ENCODE peak calls at places on chromosomes 16 and 17, in seven cellular contexts. P, R, Q, Y, W, H and B are unnamed samples.

GRCh38 chr16:20944861-20945390 is 44.4 kb downstream of the LYRM1 start:
- DNase-seq in P (no peak), R (no peak), Q (no peak), Y (no peak), W (no peak), H (no peak), B (no peak)

GRCh38 chr16:1066584-1067172 is 5.9 kb upstream of the SSTR5 start:
- DNase-seq in P (no peak), R (no peak), Q (no peak), Y (no peak), W (no peak), H (no peak), B (no peak)

GRCh38 chr17:55421179-55421934 is at the start of gene MMD:
- DNase-seq in P (no peak), R (no peak), Q (peak), Y (no peak), W (no peak), H (no peak), B (no peak)

GRCh38 chr17:9123594-9124553 is 102.6 kb downstream of the NTN1 start:
- DNase-seq in P (no peak), R (no peak), Q (no peak), Y (no peak), W (no peak), H (no peak), B (no peak)

GRCh38 chr17:13421581-13421980 is 180.1 kb downstream of the HS3ST3A1 start:
- DNase-seq in P (no peak), R (no peak), Q (no peak), Y (no peak), W (no peak), H (no peak), B (no peak)

GRCh38 chr17:4230142-4230541 is 33.6 kb downstream of the ANKFY1 start:
- DNase-seq in P (peak), R (peak), Q (no peak), Y (peak), W (peak), H (peak), B (no peak)

GRCh38 chr16:89010210-89010925 is 33.4 kb upstream of the CBFA2T3 start:
- DNase-seq in P (no peak), R (no peak), Q (no peak), Y (no peak), W (no peak), H (no peak), B (no peak)

GRCh38 chr16:56880685-56881084 is 15.7 kb downstream of the SLC12A3 start:
- DNase-seq in P (no peak), R (no peak), Q (no peak), Y (no peak), W (no peak), H (no peak), B (no peak)

GRCh38 chr16:52066951-52067350 is 480.0 kb downstream of the TOX3 start:
- DNase-seq in P (no peak), R (no peak), Q (no peak), Y (no peak), W (no peak), H (no peak), B (no peak)

GRCh38 chr16:52071101-52071500 is 475.8 kb downstream of the TOX3 start:
- DNase-seq in P (no peak), R (no peak), Q (no peak), Y (no peak), W (no peak), H (no peak), B (no peak)

GRCh38 chr16:52069866-52070265 is 477.1 kb downstream of the TOX3 start:
- DNase-seq in P (no peak), R (no peak), Q (no peak), Y (no peak), W (no peak), H (no peak), B (peak)

GRCh38 chr16:52070341-52071057 is 476.4 kb downstream of the TOX3 start:
- DNase-seq in P (no peak), R (no peak), Q (no peak), Y (no peak), W (no peak), H (no peak), B (no peak)

DNA sequence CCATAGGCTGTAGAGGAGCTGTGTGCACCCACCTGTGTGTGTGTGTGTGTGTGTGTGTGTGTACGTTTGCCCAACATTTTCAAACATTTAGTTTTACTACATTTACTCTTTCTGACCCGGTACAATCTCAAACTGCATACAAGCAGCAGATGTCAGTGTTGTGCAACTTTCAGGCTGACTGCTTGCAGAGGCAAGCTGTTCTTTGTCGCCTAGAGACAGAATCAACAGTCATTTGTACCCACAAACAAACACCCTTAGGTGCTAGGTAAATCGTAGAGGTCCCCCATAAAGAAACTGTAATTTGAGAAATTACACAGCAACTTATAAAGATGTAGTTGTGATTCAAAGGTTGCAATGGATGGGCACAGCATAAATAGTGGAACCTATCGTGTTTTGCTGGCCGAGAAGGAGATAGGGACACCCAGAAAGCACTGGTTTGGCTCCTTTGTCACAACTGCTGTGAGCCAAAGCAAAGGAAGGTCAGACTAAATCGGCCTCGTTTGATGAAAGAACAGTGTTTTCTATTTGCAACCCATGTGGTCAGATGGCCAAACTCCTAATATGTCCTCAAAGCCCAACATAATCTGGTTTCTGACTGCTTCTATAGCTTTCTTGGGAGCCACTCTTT is 478.4 kb downstream of the TOX3 start:
- DNase-seq in P (no peak), R (no peak), Q (no peak), Y (no peak), W (no peak), H (peak), B (peak)
- TF ChIP-seq CTCF in P (no peak), R (no peak), Q (no peak), Y (no peak), W (no peak), H (peak), B (no peak)

DNA sequence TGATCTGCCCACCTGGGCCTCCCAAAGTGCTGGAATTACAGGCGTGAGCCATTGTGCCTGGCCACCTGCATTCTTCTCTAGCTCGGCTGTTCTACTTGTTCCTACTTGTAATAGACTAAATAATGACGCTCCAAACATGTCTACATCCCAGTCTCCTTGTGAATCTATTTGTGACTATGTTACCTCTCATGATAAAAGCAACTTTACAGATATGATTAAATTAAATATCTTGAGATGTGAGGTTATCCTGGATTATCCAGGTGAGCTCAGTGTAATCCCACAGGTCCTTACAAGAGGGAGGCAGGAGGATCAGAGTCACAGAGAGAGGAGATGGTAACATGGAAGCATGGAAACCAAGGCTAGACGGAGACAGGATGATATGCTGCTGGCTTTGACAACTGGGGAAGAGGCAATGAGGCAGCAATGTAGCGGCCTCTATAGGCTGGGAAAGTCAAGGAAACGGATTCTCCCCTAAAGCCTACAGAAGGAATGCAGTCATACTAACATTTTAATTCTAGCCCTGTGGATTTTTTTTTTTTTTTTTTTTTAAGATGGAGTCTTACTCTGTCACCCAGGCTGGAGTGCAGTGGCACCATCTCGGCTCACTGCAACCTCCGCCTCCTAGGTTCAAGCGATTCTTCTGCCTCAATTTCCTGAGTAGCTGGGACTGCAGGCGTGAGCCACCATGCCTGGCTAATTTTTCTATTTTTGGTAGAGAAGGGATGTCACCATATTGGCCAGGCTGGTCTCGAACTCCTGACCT is 5.0 kb upstream of the LASP1 start:
- DNase-seq in P (no peak), R (no peak), Q (no peak), Y (no peak), W (no peak), H (no peak), B (no peak)
- TF ChIP-seq CTCF in P (no peak), R (peak), Q (no peak), Y (no peak), W (peak), H (no peak), B (peak)

DNA sequence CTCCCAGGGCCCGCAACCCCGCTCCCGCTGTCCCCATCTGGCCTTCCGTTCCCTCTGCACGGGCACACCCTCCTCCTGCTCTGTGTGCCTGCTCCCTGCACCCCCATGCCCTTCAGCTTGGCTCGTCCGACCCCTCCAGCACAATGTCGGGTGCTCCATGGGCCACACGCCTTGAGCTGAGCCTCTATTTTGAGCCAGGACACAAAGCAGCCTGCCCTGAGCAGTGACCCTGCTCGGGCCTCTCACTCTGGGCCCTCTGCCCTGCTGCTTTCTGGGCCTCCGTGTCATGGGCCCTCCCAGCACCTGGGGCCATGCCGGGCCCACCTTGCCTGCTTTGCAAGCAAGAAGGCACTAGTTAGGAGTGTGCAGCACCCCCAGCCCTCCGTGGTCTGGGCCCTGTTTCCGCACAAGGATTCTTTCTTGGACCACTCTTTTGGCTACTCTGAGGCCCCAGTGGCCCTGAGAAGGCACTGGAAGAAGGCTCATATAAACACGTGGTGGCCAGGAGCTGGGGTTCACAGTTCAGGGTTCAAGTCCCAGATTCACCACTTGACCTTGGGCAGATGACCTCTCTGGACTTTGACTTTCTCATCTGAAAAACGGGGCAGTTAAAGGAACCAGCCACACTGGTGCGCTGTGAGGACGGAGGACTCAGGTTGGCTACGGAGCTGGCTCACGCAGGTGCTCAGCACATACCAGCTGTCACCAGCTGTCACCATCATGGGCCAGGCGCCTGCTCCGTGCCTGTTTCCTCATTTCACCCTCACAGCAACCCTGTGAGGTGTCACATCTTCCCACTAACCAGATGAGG is 166.1 kb upstream of the GSE1 start:
- DNase-seq in P (no peak), R (no peak), Q (peak), Y (no peak), W (no peak), H (no peak), B (no peak)
- TF ChIP-seq CTCF in P (no peak), R (no peak), Q (no peak), Y (no peak), W (no peak), H (no peak), B (no peak)

GRCh38 chr17:38746893-38747384 is 1.2 kb downstream of the PCGF2 start:
- DNase-seq in P (no peak), R (no peak), Q (peak), Y (no peak), W (no peak), H (peak), B (no peak)

GRCh38 chr17:38748329-38749221 is at the start of gene PCGF2:
- DNase-seq in P (peak), R (peak), Q (no peak), Y (peak), W (peak), H (peak), B (peak)

GRCh38 chr17:38746004-38746892 is 1.9 kb downstream of the PCGF2 start:
- DNase-seq in P (no peak), R (no peak), Q (no peak), Y (no peak), W (no peak), H (no peak), B (no peak)

GRCh38 chr17:38749222-38750043 is 1.3 kb upstream of the PCGF2 start:
- DNase-seq in P (peak), R (no peak), Q (no peak), Y (peak), W (peak), H (peak), B (peak)

GRCh38 chr17:38747385-38748328 is 479 bp downstream of the PCGF2 start:
- DNase-seq in P (peak), R (no peak), Q (peak), Y (no peak), W (no peak), H (peak), B (peak)
- TF ChIP-seq CTCF in P (no peak), R (no peak), Q (no peak), Y (no peak), W (no peak), H (no peak), B (peak)

GRCh38 chr17:17568772-17569195 is 22.7 kb downstream of the PEMT start:
- DNase-seq in P (peak), R (no peak), Q (peak), Y (no peak), W (no peak), H (peak), B (peak)
- TF ChIP-seq CTCF in P (no peak), R (peak), Q (peak), Y (peak), W (peak), H (peak), B (peak)

GRCh38 chr17:75181110-75181509 is 1.6 kb downstream of the SUMO2 start:
- DNase-seq in P (no peak), R (no peak), Q (no peak), Y (no peak), W (no peak), H (no peak), B (no peak)

GRCh38 chr17:75182319-75182568 is 515 bp downstream of the SUMO2 start:
- DNase-seq in P (no peak), R (no peak), Q (no peak), Y (no peak), W (no peak), H (no peak), B (no peak)

GRCh38 chr17:75183999-75184884 is 1.5 kb upstream of the SUMO2 start:
- DNase-seq in P (no peak), R (no peak), Q (no peak), Y (no peak), W (no peak), H (no peak), B (no peak)

GRCh38 chr17:75181608-75182318 is 996 bp downstream of the SUMO2 start:
- DNase-seq in P (peak), R (no peak), Q (no peak), Y (no peak), W (no peak), H (peak), B (peak)

GRCh38 chr17:75182569-75183436 is at the start of gene SUMO2:
- DNase-seq in P (peak), R (peak), Q (peak), Y (peak), W (peak), H (peak), B (peak)
- TF ChIP-seq CTCF in P (peak), R (peak), Q (no peak), Y (peak), W (no peak), H (no peak), B (no peak)

DNA sequence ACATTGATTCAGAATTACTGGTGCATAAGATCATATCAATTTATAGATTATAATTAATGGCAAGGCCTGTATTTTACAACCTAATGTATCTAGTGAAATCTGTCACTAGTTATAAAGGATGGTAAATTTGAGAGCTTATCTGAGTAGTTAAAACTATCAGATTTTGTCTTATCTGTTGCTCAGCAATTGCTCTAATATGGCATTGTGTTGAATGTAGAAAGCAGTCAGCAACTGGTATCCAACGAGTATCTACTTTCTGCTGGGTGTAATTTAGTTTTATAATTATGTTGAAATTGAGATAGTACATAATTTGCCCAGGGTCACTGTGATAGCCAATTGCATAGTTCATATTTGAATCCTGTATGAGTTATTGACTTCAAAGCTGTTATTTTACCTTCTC is 1005.7 kb downstream of the CDH11 start:
- DNase-seq in P (no peak), R (no peak), Q (no peak), Y (no peak), W (no peak), H (no peak), B (no peak)
- TF ChIP-seq CTCF in P (no peak), R (no peak), Q (no peak), Y (no peak), W (no peak), H (no peak), B (no peak)

DNA sequence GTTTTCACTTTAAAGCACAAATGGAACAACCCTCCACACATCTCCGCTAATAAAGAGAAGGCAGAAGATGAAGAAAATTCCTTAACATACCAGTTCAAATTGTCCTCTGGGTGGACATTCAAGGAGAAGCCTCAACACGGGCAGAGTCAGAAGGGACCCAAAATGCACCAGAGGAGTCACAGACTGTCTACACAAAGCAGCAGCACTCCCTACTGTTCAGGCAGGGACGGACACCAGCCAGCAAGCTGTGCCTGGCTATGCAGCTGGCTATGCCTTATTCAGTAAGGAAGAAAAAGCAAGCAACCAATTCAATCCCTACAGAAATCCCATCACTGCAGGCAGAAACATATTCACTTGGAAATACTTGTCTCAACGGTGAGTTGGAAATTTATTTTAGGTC is 8.1 kb downstream of the DNAJC7 start:
- DNase-seq in P (no peak), R (no peak), Q (no peak), Y (no peak), W (no peak), H (no peak), B (no peak)
- TF ChIP-seq CTCF in P (no peak), R (no peak), Q (no peak), Y (peak), W (peak), H (no peak), B (no peak)

DNA sequence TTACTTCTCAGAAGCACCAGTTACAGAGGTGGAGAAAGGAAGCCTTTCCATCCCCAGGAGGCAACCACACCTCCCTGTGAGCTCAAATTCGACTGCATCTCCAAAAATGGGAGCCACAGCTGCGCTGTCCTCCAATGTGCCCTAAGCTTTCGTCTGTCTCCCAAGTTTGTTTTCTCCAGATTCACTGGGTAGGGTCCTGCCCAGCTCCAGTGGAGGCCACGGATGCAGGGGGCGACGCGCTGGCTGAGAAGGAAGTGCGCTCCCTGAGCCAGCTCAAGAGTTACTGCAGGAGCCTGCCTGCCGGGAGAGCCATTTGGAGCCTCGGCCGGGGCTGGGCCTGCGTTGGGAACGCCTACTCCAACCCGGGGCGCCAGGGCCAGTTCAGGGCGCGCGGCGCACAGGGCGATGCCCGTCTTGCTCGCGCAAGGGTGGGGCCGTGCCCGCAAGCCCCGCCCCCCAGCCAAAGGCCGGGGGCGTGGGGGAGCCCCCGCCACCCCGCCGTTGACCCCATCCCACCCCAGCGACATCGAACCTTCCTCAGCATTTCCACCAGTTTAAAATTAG is 19.5 kb downstream of the SIAH1 start:
- DNase-seq in P (peak), R (no peak), Q (peak), Y (peak), W (peak), H (peak), B (peak)
- TF ChIP-seq CTCF in P (no peak), R (peak), Q (no peak), Y (no peak), W (peak), H (no peak), B (no peak)